ENCODE peak calls at places on chromosomes 6 and 20, in four cellular contexts. G is AG10803, A is lower leg skin, Q is AG04449. W is an unnamed sample.

GRCh38 chr6:1313364-1313754 is 1.5 kb downstream of the FOXQ1 start:
- DNase-seq in G (no peak), A (no peak), Q (no peak), W (no peak)

GRCh38 chr6:165877773-165878172 is 214.7 kb upstream of the PDE10A start:
- DNase-seq in G (no peak), A (no peak), Q (no peak), W (no peak)

GRCh38 chr6:373773-374724 is 17.5 kb upstream of the IRF4 start:
- DNase-seq in G (peak; percentile 46), A (no peak), Q (no peak), W (no peak)

GRCh38 chr6:650098-650497 is 6.8 kb downstream of the HUS1B start:
- DNase-seq in G (no peak), A (no peak), Q (no peak), W (no peak)

GRCh38 chr6:161226005-161226964 is 47.6 kb downstream of the AGPAT4 start:
- DNase-seq in G (no peak), A (no peak), Q (no peak), W (no peak)

GRCh38 chr6:150639823-150640331 is 40.2 kb downstream of the PLEKHG1 start:
- DNase-seq in G (no peak), A (no peak), Q (no peak), W (no peak)

GRCh38 chr20:50189681-50190250 is 864 bp upstream of the CEBPB start:
- DNase-seq in G (no peak), A (peak; percentile 93), Q (no peak), W (no peak)

GRCh38 chr20:35446356-35447078 is 8.5 kb upstream of the GDF5 start:
- DNase-seq in G (no peak), A (no peak), Q (no peak), W (no peak)

GRCh38 chr20:57072184-57072583 is 194.3 kb downstream of the BMP7 start:
- DNase-seq in G (peak; percentile 37), A (no peak), Q (no peak), W (no peak)

GRCh38 chr6:47034919-47035318 is 7.2 kb downstream of the ADGRF1 start:
- DNase-seq in G (peak; percentile 87), A (no peak), Q (no peak), W (peak; percentile 100)

GRCh38 chr6:24504642-24505586 is 10.1 kb downstream of the ALDH5A1 start:
- DNase-seq in G (peak; percentile 5), A (peak; percentile 80), Q (no peak), W (no peak)

GRCh38 chr6:73180718-73181619 is 44.3 kb downstream of the KHDC1L start:
- DNase-seq in G (peak; percentile 80), A (no peak), Q (peak; percentile 62), W (peak; percentile 69)

GRCh38 chr20:60046011-60046413 is 87.8 kb downstream of the CDH26 start:
- DNase-seq in G (peak; percentile 84), A (peak; percentile 57), Q (no peak), W (peak; percentile 29)

GRCh38 chr20:17806739-17807441 is 107.1 kb downstream of the BANF2 start:
- DNase-seq in G (peak; percentile 83), A (peak; percentile 89), Q (peak; percentile 17), W (peak; percentile 54)

GRCh38 chr6:151482290-151482689 is 11.5 kb upstream of the CCDC170 start:
- DNase-seq in G (peak; percentile 55), A (no peak), Q (peak; percentile 34), W (no peak)

GRCh38 chr20:6576721-6577120 is 190.8 kb upstream of the BMP2 start:
- DNase-seq in G (peak; percentile 38), A (no peak), Q (no peak), W (peak; percentile 60)

GRCh38 chr6:16319813-16320532 is 81.6 kb downstream of the GMPR start:
- DNase-seq in G (peak; percentile 93), A (peak; percentile 91), Q (no peak), W (peak; percentile 91)

GRCh38 chr6:43829470-43829869 is 59.5 kb downstream of the VEGFA start:
- DNase-seq in G (no peak), A (no peak), Q (no peak), W (no peak)

GRCh38 chr20:10761786-10762185 is 88.0 kb upstream of the JAG1 start:
- DNase-seq in G (no peak), A (no peak), Q (no peak), W (peak; percentile 49)

GRCh38 chr6:157464653-157465535 is 83.9 kb downstream of the ZDHHC14 start:
- DNase-seq in G (no peak), A (peak; percentile 89), Q (no peak), W (no peak)

GRCh38 chr20:62820208-62820961 is 3.5 kb downstream of the COL9A3 start:
- DNase-seq in G (no peak), A (no peak), Q (no peak), W (no peak)

GRCh38 chr20:16541878-16542277 is 31.4 kb downstream of the KIF16B start:
- DNase-seq in G (no peak), A (no peak), Q (no peak), W (no peak)

GRCh38 chr20:4068708-4069107 is 53.4 kb upstream of the RNF24 start:
- DNase-seq in G (no peak), A (no peak), Q (no peak), W (no peak)

GRCh38 chr20:13526551-13526950 is 112.2 kb downstream of the TASP1 start:
- DNase-seq in G (no peak), A (no peak), Q (no peak), W (no peak)

GRCh38 chr20:24502184-24502583 is 32.8 kb downstream of the SYNDIG1 start:
- DNase-seq in G (peak; percentile 90), A (no peak), Q (peak; percentile 80), W (peak; percentile 57)

GRCh38 chr6:26033132-26033941 is 53.9 kb upstream of the HFE start:
- DNase-seq in G (peak; percentile 99), A (peak; percentile 92), Q (peak; percentile 94), W (peak; percentile 97)

GRCh38 chr6:170281331-170282292 is 9.3 kb downstream of the DLL1 start:
- DNase-seq in G (no peak), A (no peak), Q (no peak), W (no peak)

GRCh38 chr6:170278743-170279094 is 12.2 kb downstream of the DLL1 start:
- DNase-seq in G (no peak), A (no peak), Q (no peak), W (no peak)

GRCh38 chr6:170280689-170281045 is 10.2 kb downstream of the DLL1 start:
- DNase-seq in G (no peak), A (no peak), Q (no peak), W (no peak)

GRCh38 chr6:170279426-170279825 is 11.5 kb downstream of the DLL1 start:
- DNase-seq in G (no peak), A (no peak), Q (no peak), W (no peak)

DNA sequence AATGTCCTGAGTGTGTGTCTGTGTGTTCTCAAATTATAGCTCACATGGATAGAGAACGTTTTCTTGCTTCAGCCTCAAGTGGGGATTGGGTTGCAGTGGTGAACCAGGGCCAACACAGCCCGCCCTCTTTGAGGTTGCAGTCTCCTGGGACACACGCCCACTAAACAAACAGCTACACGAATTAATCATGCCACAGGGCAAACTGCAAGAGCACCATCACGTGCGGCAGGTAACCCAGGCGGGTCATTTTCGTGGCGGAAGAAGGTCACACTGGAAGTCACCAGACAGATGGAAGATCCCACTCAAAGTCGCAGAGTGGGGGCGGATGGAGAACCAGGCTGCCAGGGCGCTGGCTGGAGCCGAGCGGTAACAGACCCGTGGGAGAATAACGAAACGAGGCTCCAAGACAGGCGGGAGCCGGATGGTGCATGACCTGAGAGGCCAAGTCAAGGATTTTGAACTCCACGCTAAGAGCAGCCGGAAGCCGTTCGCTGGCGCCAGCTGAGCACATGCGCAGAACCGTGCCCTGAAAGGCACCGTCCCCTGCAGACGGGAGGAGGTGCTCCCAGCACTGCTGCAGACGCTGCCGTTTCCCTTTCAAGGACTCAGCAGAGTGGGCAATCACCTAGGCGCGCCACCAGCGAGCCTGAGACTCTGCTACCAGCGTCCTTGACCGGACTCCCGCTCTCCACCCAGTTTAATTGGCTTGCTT is 10.7 kb downstream of the DLL1 start:
- DNase-seq in G (peak; percentile 44), A (no peak), Q (no peak), W (no peak)
- H3K4me3 ChIP-seq in G (peak overlapping the region; percentile 63), A (no peak overlapping the region), Q (peak overlapping the region; percentile 44), W (peak overlapping the region; percentile 7)

GRCh38 chr6:104711371-104711770 is 148.3 kb downstream of the HACE1 start:
- DNase-seq in G (peak; percentile 66), A (no peak), Q (peak; percentile 45), W (no peak)
- TF ChIP-seq CTCF in G (no peak), A (no peak), Q (no peak), W (no peak)

DNA sequence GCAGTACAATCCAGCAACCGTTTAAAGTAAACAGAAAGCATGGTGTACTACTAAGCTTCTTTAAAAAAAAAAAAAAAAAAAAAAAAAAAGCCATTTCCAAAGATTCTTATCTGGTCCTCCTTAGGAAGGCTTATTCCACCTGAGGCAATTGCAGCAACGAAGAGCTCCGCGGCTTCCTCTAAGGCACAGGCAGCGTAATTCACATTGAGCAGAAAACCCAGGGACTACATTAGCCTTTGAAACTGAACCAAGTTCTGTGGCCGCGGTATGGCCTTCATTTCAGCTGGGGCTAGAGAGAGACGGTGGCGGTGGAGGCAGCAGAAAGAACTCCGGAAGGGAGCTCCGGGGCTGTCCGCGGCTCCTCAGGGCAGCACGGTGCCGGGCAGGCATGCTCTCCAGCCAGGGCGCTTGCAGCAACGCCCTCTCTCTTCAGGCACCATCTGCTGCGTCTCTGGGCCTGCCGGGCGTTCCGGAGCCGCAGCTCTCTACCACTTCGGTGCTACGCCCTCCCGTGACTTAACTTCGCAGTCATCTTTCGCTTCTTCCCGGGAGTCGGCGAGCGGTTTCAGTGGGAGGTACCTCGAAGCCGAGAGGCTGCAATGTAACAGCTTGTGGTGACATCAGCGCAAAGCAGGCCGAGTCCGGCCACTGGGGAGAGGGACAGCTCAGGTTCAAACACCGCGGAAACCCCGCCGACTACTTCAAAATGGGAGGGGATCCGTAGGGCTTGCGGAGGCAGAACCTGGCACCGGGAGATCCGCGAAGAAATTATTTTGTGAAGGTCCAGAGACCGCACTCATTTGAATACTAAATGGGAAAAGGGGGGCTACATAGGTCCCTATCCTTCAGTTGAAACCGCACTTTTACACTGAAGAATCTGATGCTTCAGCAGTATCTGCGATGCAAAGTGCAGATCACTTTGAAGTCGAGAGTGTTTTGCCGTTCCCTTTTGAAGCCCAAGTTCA is 100.0 kb downstream of the DST start:
- DNase-seq in G (peak; percentile 97), A (peak; percentile 98), Q (peak; percentile 89), W (peak; percentile 91)
- H3K4me3 ChIP-seq in G (peak overlapping the region; percentile 63), A (peak overlapping the region; percentile 50), Q (peak overlapping the region; percentile 63), W (peak overlapping the region; percentile 55)

DNA sequence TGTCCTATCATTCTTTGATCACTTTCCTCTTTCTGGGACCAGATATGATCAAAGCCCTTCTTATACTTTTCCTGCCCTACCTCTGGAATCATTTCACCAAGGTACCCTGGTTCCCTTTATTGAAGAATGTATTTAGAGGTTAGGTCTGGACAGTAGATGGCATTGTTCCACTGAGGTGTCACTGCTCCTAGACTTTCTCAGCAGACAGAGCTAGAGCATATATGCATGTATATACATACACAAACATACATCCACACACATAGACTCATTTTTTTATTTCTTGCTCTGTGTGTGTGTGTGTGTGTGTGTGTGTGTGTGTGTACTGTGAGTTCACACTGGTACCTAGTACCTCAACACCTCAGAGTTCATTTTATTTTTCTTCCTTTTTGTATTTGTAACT is 40.9 kb downstream of the PTPRA start:
- DNase-seq in G (no peak), A (no peak), Q (no peak), W (peak; percentile 4)
- TF ChIP-seq CTCF in G (no peak), A (no peak), Q (no peak), W (no peak)